ENCODE peak calls at places on chromosome 3, in eight cellular contexts. K is stomach, O is transverse colon, Z is HepG2, A is HL-60, G is GM12892, V is spleen, P is sigmoid colon. L is an unnamed sample.

GRCh38 chr3:13332740-13333139 is 87.4 kb downstream of the NUP210 start:
- DNase-seq in K (peak), O (no peak), Z (no peak), A (no peak), G (no peak), V (no peak), P (no peak), L (no peak)

GRCh38 chr3:159236306-159236705 is 434.5 kb downstream of the MFSD1 start:
- DNase-seq in K (no peak), O (no peak), Z (no peak), A (no peak), G (no peak), V (no peak), P (no peak), L (peak)

GRCh38 chr3:107206945-107207344 is 170.3 kb upstream of the CCDC54 start:
- DNase-seq in K (no peak), O (no peak), Z (no peak), A (no peak), G (no peak), V (no peak), P (peak), L (no peak)

GRCh38 chr3:141646760-141647561 is 91.1 kb upstream of the RNF7 start:
- DNase-seq in K (no peak), O (peak), Z (peak), A (peak), G (no peak), V (no peak), P (no peak), L (peak)

GRCh38 chr3:127136706-127137105 is 56.2 kb upstream of the PRR23E start:
- DNase-seq in K (no peak), O (no peak), Z (no peak), A (no peak), G (no peak), V (no peak), P (peak), L (no peak)

GRCh38 chr3:116135462-116135861 is 309.8 kb downstream of the LSAMP start:
- DNase-seq in K (no peak), O (peak), Z (no peak), A (no peak), G (no peak), V (no peak), P (peak), L (peak)

GRCh38 chr3:11120091-11120845 is 34.0 kb upstream of the HRH1 start:
- DNase-seq in K (no peak), O (no peak), Z (no peak), A (no peak), G (no peak), V (no peak), P (no peak), L (no peak)

GRCh38 chr3:113040231-113040630 is 49.4 kb downstream of the GTPBP8 start:
- DNase-seq in K (no peak), O (no peak), Z (no peak), A (no peak), G (no peak), V (no peak), P (no peak), L (no peak)

GRCh38 chr3:183824761-183825379 is 507 bp downstream of the MAP6D1 start:
- DNase-seq in K (no peak), O (no peak), Z (no peak), A (no peak), G (peak), V (peak), P (no peak), L (peak)

GRCh38 chr3:3170998-3171397 is 8.5 kb downstream of the CRBN start:
- DNase-seq in K (no peak), O (no peak), Z (no peak), A (no peak), G (no peak), V (no peak), P (no peak), L (peak)

DNA sequence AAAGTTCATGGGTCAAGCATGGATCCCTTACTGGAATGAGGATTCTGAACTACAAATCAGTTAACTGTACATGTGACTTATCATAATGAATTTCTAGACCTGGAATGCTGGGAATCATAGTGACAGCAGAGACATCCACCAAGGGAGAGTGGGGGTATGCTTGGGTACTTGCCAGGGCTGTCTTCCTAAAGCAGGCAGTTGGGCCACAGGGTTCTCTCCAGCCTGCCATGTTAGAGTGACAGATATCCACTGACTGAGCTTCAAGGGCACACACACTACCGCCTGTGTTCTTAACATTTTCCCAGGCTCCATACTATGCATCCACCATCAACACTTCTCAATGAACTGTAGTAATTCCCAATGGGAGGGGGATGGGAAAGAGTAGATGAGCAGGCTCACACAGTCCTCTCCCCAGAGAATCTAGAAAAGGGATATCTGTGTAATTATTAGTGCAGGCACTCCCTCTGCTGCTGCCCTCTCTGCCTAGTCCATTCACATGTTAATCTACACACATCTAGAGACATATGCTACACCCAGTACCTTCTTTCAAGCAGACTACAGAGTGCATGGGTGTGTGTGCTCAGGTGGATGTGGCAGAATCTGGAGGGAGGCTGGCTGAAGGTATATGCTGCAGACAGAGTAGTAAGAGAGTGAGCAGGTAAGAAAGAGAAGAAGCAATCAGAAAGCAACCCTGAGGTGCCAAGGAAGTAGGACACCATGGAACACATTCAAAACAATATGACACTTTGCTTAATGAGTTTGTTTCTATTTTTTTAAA is 3.7 kb downstream of the FSTL1 start:
- DNase-seq in K (no peak), O (no peak), Z (no peak), A (no peak), G (no peak), V (no peak), P (no peak), L (no peak)
- TF ChIP-seq POLR2AphosphoS5 in K (no peak), O (no peak), Z (no peak), A (no peak), G (no peak), V (no peak), P (no peak), L (peak)

DNA sequence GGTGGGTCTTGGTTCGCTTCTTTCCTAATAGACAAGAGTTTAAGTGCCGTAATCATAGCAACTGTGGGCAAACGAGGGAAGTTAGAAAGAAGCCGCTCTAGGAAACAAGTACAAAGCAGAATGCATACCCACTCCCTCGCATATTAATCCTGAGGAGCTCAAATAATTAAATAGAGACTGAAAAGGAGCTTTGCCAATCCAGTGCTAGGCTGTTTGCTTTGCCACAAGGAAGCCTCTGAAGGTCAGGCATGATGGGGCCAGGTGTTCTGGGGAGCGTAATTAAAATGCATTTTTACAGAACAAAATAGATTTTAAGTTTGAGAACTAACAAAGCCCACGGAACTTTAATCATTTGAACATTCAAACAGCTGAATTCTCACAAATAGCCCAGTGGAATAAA is 376.7 kb downstream of the FOXP1 start:
- DNase-seq in K (no peak), O (no peak), Z (no peak), A (no peak), G (no peak), V (no peak), P (no peak), L (no peak)
- TF ChIP-seq POLR2AphosphoS5 in K (no peak), O (no peak), Z (no peak), A (no peak), G (no peak), V (no peak), P (no peak), L (no peak)

GRCh38 chr3:42061711-42062408 is 29.3 kb upstream of the TRAK1 start:
- DNase-seq in K (peak), O (peak), Z (no peak), A (no peak), G (no peak), V (no peak), P (peak), L (peak)
- TF ChIP-seq POLR2AphosphoS5 in K (peak), O (peak), Z (no peak), A (no peak), G (no peak), V (peak), P (peak), L (peak)

GRCh38 chr3:187072102-187072501 is 67.2 kb downstream of the RPL39L start:
- DNase-seq in K (no peak), O (no peak), Z (no peak), A (peak), G (no peak), V (no peak), P (no peak), L (no peak)

GRCh38 chr3:187066228-187066995 is 72.9 kb downstream of the RPL39L start:
- DNase-seq in K (no peak), O (no peak), Z (peak), A (no peak), G (no peak), V (no peak), P (no peak), L (peak)

GRCh38 chr3:187072582-187072981 is 66.7 kb downstream of the RPL39L start:
- DNase-seq in K (no peak), O (no peak), Z (no peak), A (peak), G (no peak), V (no peak), P (no peak), L (no peak)

GRCh38 chr3:187064210-187065115 is 74.8 kb downstream of the RPL39L start:
- DNase-seq in K (no peak), O (no peak), Z (peak), A (no peak), G (no peak), V (no peak), P (no peak), L (no peak)

DNA sequence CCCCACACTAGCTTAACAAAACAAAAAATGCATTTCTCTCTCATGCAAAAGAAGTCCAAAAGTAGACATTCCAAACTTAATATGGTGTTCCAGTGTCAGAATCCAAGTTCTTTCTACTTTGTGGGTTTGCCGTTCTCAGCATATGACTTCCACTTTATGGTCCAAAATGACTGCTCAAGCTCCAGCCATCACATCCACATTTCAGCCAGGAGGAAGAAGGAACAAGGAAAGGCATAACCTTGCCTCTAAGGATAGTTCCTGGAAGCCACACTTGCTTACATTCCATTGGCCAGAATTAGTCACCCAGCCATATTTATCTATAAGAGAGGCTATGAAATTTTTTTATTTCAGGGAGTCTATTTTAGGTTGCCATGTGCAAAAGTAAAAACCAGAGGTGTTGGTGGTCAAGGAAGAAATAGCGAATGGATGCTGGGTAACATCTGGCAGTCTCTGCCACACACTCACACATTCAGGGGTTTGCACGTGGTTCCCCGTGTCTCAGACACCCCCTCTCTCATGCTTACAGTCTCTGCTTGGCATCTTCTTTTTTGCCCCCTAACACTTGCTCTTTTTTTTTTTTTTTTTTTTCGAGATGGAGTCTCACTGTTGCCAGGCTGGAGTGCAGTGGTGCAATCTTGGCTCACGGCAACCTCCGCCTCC is 69.3 kb downstream of the RPL39L start:
- DNase-seq in K (no peak), O (no peak), Z (no peak), A (no peak), G (no peak), V (no peak), P (no peak), L (no peak)
- TF ChIP-seq POLR2AphosphoS5 in K (no peak), O (no peak), Z (no peak), A (no peak), G (peak), V (no peak), P (no peak), L (no peak)

GRCh38 chr3:31639828-31640227 is 107.1 kb downstream of the STT3B start:
- DNase-seq in K (no peak), O (no peak), Z (no peak), A (no peak), G (no peak), V (no peak), P (no peak), L (no peak)
- TF ChIP-seq POLR2AphosphoS5 in K (no peak), O (no peak), Z (no peak), A (no peak), G (no peak), V (no peak), P (no peak), L (no peak)

DNA sequence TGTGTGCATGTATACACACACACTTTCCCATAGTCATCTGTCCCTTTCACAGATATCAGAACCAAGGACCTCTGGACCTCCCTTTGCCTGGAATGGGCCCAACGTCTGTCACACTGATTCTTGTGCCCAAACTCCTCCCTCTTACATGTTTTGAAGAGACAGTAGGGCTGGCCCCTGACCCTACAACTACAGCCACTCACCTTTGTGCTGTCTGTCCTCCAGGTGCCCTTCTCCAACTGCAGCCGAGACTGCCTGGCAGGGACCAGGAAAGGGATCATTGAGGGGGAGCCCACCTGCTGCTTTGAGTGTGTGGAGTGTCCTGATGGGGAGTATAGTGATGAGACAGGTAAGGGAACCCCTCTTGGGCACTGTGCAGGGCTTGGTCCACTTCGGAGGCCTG is 43.2 kb upstream of the CSTA start:
- DNase-seq in K (no peak), O (no peak), Z (no peak), A (no peak), G (no peak), V (no peak), P (no peak), L (no peak)
- TF ChIP-seq POLR2AphosphoS5 in K (no peak), O (no peak), Z (no peak), A (no peak), G (no peak), V (no peak), P (no peak), L (no peak)

GRCh38 chr3:87305517-87305916 is 29.1 kb upstream of the POU1F1 start:
- DNase-seq in K (no peak), O (no peak), Z (no peak), A (no peak), G (no peak), V (no peak), P (no peak), L (no peak)
- TF ChIP-seq POLR2AphosphoS5 in K (no peak), O (no peak), Z (no peak), A (no peak), G (no peak), V (no peak), P (no peak), L (no peak)

DNA sequence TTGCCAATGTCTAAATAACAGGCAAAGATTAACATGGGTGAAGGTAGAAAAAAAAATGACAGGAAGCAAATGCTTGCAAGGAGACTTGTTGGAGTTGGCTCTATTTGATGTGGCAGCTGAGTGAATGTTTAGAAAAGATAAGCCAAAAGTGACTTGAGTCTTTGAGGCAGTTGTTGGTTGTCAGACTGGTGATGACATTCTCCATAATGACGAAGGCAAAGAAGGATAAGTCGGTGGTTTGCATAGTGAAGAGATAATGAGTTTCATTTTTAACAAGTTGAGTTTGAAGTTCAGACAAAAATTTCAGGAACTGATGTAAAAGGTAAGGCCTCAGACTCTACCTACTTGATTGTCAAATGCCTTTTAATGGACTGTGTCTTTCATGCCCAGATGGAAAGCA is 704.1 kb upstream of the SGO1 start:
- DNase-seq in K (no peak), O (no peak), Z (no peak), A (no peak), G (no peak), V (no peak), P (no peak), L (no peak)
- TF ChIP-seq POLR2AphosphoS5 in K (no peak), O (no peak), Z (no peak), A (no peak), G (no peak), V (no peak), P (no peak), L (no peak)

GRCh38 chr3:43001556-43002121 is 22.5 kb downstream of the GASK1A start:
- DNase-seq in K (no peak), O (no peak), Z (no peak), A (no peak), G (no peak), V (no peak), P (peak), L (no peak)

GRCh38 chr3:43005253-43005652 is 26.1 kb downstream of the GASK1A start:
- DNase-seq in K (no peak), O (no peak), Z (no peak), A (no peak), G (no peak), V (no peak), P (no peak), L (no peak)

GRCh38 chr3:42999212-42999611 is 20.1 kb downstream of the GASK1A start:
- DNase-seq in K (no peak), O (no peak), Z (no peak), A (no peak), G (no peak), V (no peak), P (no peak), L (no peak)

GRCh38 chr3:43004282-43004681 is 25.2 kb downstream of the GASK1A start:
- DNase-seq in K (no peak), O (no peak), Z (no peak), A (no peak), G (no peak), V (no peak), P (no peak), L (no peak)

DNA sequence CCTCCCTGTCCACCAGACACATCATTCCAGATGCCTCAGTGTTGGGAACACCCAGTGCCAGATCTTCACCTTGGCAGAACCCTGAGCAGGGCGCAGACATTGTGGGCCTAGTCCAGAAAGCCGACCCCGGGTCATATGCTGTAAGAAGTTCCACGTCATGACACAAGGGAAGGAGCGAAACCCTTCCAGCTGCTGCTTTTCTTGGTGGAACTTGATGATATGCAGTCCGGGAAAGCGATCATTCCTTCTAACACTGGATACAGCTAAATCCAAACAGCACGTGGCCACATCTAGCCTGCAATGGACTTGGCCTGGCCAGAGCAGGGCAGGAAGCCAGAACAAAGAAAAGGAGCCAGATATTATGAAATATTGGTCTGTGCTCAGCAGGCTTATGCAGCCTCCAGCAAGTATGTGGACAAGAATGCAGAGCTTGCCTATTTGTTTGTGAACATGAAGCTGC is 22.0 kb downstream of the GASK1A start:
- DNase-seq in K (peak), O (peak), Z (peak), A (no peak), G (no peak), V (no peak), P (peak), L (no peak)
- TF ChIP-seq POLR2AphosphoS5 in K (peak), O (peak), Z (no peak), A (no peak), G (no peak), V (no peak), P (peak), L (no peak)

DNA sequence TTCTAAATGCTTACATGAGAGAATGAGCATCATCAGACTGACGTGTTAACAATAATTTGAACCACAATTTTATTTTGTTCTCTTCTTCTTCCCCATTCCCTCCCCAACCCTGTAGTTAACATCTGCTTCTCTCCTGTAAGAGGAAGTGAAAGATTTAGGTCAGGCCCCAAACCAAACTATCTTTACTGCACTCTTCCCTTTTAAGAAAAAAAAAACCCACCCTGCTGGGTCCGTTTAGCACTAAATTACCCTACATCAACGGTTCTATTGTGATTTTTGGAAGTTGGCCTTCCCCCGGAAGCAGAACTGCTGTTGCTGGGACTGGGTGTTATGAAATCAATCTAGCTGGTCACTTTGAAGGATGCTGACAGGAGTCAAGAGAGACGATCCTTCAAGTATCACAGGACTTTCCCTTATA is 49.4 kb downstream of the NFKBIZ start:
- DNase-seq in K (no peak), O (no peak), Z (no peak), A (peak), G (no peak), V (no peak), P (no peak), L (no peak)
- TF ChIP-seq POLR2AphosphoS5 in K (no peak), O (no peak), Z (no peak), A (no peak), G (no peak), V (no peak), P (no peak), L (no peak)

L was measured in endothelial cell of umbilical vein.